ENCODE peak calls at places on chromosomes 6 and 20, in ten cellular contexts. Y is neural crest cell; E is fibroblast of the aortic adventitia; S is cardiac muscle cell; L is omental fat pad; F is activated CD8-positive, alpha-beta T cell treated with anti-CD3 and anti-CD28 coated beads for 36 hours; H is CD14-positive monocyte; C is HFFc6; M is adrenal gland; O is HL-60. Z is an unnamed sample.

GRCh38 chr6:13006578-13007300 is 290.2 kb downstream of the PHACTR1 start:
- DNase-seq in Y (no peak), E (peak), S (peak), L (no peak), F (no peak), H (no peak), C (peak), M (no peak), O (no peak), Z (no peak)

GRCh38 chr6:36351152-36351571 is 14.5 kb upstream of the BNIP5 start:
- DNase-seq in Y (no peak), E (peak), S (peak), L (no peak), F (no peak), H (no peak), C (no peak), M (no peak), O (no peak), Z (no peak)

GRCh38 chr6:128478230-128479047 is 42.0 kb downstream of the PTPRK start:
- DNase-seq in Y (no peak), E (no peak), S (no peak), L (no peak), F (no peak), H (no peak), C (no peak), M (no peak), O (no peak), Z (no peak)

GRCh38 chr6:28791002-28791383 is 132.8 kb downstream of the TRIM27 start:
- DNase-seq in Y (no peak), E (no peak), S (no peak), L (no peak), F (no peak), H (no peak), C (no peak), M (no peak), O (no peak), Z (no peak)

GRCh38 chr6:133644548-133644947 is 244.4 kb upstream of the TCF21 start:
- DNase-seq in Y (no peak), E (no peak), S (peak), L (no peak), F (no peak), H (no peak), C (no peak), M (no peak), O (no peak), Z (no peak)

GRCh38 chr20:50040432-50041237 is 57.9 kb downstream of the SNAI1 start:
- DNase-seq in Y (no peak), E (no peak), S (no peak), L (no peak), F (no peak), H (no peak), C (no peak), M (no peak), O (no peak), Z (no peak)

GRCh38 chr6:75818061-75818855 is 69.2 kb downstream of the MYO6 start:
- DNase-seq in Y (no peak), E (peak), S (no peak), L (no peak), F (no peak), H (no peak), C (peak), M (no peak), O (no peak), Z (no peak)

GRCh38 chr6:126176266-126176665 is 163.6 kb upstream of the CENPW start:
- DNase-seq in Y (no peak), E (peak), S (peak), L (no peak), F (no peak), H (no peak), C (no peak), M (no peak), O (peak), Z (no peak)

GRCh38 chr6:44297063-44298038 is 15.8 kb downstream of the AARS2 start:
- DNase-seq in Y (peak), E (peak), S (peak), L (no peak), F (peak), H (peak), C (no peak), M (peak), O (peak), Z (no peak)

GRCh38 chr6:149264629-149265028 is 52.9 kb upstream of the TAB2 start:
- DNase-seq in Y (no peak), E (no peak), S (no peak), L (no peak), F (peak), H (no peak), C (no peak), M (no peak), O (no peak), Z (no peak)

GRCh38 chr20:63942250-63943006 is 13.8 kb downstream of the UCKL1 start:
- DNase-seq in Y (no peak), E (no peak), S (peak), L (no peak), F (peak), H (no peak), C (no peak), M (peak), O (peak), Z (no peak)

GRCh38 chr20:51574248-51575033 is 31.9 kb upstream of the NFATC2 start:
- DNase-seq in Y (no peak), E (no peak), S (no peak), L (no peak), F (peak), H (no peak), C (no peak), M (no peak), O (no peak), Z (no peak)

GRCh38 chr6:7135755-7136154 is 28.0 kb downstream of the RREB1 start:
- DNase-seq in Y (no peak), E (no peak), S (no peak), L (no peak), F (peak), H (no peak), C (no peak), M (no peak), O (no peak), Z (no peak)

GRCh38 chr20:19932170-19932667 is 84.9 kb upstream of the NAA20 start:
- DNase-seq in Y (no peak), E (peak), S (peak), L (no peak), F (no peak), H (no peak), C (peak), M (peak), O (no peak), Z (no peak)

GRCh38 chr20:57991211-57991841 is 237.1 kb downstream of the ANKRD60 start:
- DNase-seq in Y (no peak), E (peak), S (peak), L (no peak), F (peak), H (no peak), C (peak), M (no peak), O (no peak), Z (no peak)

GRCh38 chr20:58910473-58910872 is 58.0 kb downstream of the GNAS start:
- DNase-seq in Y (no peak), E (no peak), S (no peak), L (no peak), F (no peak), H (no peak), C (no peak), M (no peak), O (no peak), Z (no peak)

GRCh38 chr20:56361888-56362287 is 3.1 kb downstream of the FAM210B start:
- DNase-seq in Y (no peak), E (no peak), S (no peak), L (no peak), F (no peak), H (no peak), C (no peak), M (no peak), O (no peak), Z (no peak)

GRCh38 chr6:139479433-139480222 is 105.2 kb upstream of the CITED2 start:
- DNase-seq in Y (no peak), E (no peak), S (no peak), L (no peak), F (no peak), H (no peak), C (no peak), M (no peak), O (no peak), Z (no peak)

GRCh38 chr20:3714092-3714491 is 1.7 kb upstream of the SIGLEC1 start:
- DNase-seq in Y (no peak), E (no peak), S (no peak), L (no peak), F (no peak), H (peak), C (no peak), M (peak), O (peak), Z (peak)

GRCh38 chr20:63306673-63307537 is 13.9 kb downstream of the COL20A1 start:
- DNase-seq in Y (no peak), E (no peak), S (no peak), L (no peak), F (no peak), H (no peak), C (no peak), M (no peak), O (no peak), Z (no peak)

DNA sequence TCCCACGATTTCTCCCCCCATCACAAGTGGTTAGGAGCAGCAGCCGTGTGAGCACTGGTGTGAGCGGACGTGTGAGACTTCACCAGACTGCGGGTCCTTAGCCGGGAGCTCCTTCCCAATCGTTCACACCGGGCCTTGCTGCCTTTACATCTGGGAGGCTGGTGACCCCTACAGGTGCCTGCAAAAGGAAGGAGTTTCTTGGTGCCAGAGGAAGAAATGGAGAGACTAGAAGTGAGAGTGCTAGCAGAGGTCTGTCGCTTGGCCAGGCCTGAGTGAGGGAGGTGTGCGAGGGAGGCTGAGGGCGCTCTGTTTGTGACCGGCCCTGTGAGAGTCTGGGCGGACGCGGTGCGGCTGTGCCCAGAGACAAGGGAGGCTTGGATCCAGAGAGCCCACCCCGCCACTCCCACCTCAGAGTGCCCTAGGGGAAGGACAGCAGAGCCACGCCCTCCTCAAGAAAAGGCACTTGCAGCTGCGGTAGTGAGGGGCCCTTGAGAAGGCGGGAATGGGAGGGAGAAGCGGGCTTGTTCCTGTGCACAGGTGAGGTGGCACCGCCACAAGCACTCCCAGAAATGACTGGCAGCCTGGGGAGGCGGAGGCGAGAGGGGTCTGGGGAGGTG is 10.0 kb upstream of the ARMC2 start:
- DNase-seq in Y (no peak), E (peak), S (peak), L (no peak), F (no peak), H (no peak), C (no peak), M (no peak), O (no peak), Z (no peak)
- TF ChIP-seq CTCF in Y (no peak), E (peak), S (no peak), L (no peak), F (no peak), H (no peak), C (peak), M (no peak), O (no peak), Z (peak)

GRCh38 chr20:37777556-37777955 is 83.7 kb downstream of the CTNNBL1 start:
- DNase-seq in Y (no peak), E (peak), S (peak), L (no peak), F (no peak), H (no peak), C (no peak), M (no peak), O (no peak), Z (no peak)
- TF ChIP-seq CTCF in Y (no peak), E (no peak), S (no peak), L (no peak), F (no peak), H (no peak), C (no peak), M (no peak), O (no peak), Z (no peak)

GRCh38 chr6:24568687-24569086 is 73.9 kb downstream of the ALDH5A1 start:
- DNase-seq in Y (no peak), E (no peak), S (no peak), L (no peak), F (no peak), H (no peak), C (no peak), M (no peak), O (no peak), Z (no peak)

GRCh38 chr6:24566020-24566752 is 71.4 kb downstream of the ALDH5A1 start:
- DNase-seq in Y (no peak), E (no peak), S (no peak), L (no peak), F (no peak), H (no peak), C (peak), M (no peak), O (no peak), Z (no peak)

GRCh38 chr6:24565196-24565595 is 70.4 kb downstream of the ALDH5A1 start:
- DNase-seq in Y (no peak), E (no peak), S (no peak), L (no peak), F (no peak), H (no peak), C (no peak), M (no peak), O (no peak), Z (no peak)

GRCh38 chr6:24558516-24558915 is 63.7 kb downstream of the ALDH5A1 start:
- DNase-seq in Y (no peak), E (no peak), S (no peak), L (no peak), F (no peak), H (no peak), C (no peak), M (no peak), O (no peak), Z (no peak)

DNA sequence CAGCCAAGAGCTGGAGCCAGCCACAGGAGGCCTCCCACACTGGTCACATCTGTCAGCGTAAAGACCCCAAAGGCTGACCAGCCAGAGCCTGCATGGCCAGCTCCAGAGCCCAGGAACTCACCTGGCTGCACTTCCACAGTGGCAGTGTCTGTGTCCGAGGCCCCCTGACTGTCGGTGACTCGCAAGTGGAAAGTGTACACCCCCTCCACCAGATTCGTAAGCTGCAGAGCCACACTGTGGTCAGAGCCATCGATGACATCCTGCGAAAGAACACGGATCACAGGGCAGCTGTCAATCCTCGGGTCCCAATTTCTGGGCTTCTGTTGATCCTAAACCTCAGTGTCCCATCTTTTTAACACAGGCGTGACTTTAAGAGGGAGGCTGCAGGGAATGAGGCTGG is 69.3 kb downstream of the ALDH5A1 start:
- DNase-seq in Y (no peak), E (no peak), S (no peak), L (no peak), F (no peak), H (no peak), C (no peak), M (no peak), O (no peak), Z (no peak)
- TF ChIP-seq CTCF in Y (no peak), E (no peak), S (no peak), L (no peak), F (no peak), H (no peak), C (no peak), M (no peak), O (no peak), Z (peak)

GRCh38 chr20:2084703-2085102 is 16.9 kb upstream of the STK35 start:
- DNase-seq in Y (no peak), E (peak), S (peak), L (peak), F (no peak), H (peak), C (no peak), M (no peak), O (peak), Z (no peak)

GRCh38 chr20:2089447-2089846 is 12.2 kb upstream of the STK35 start:
- DNase-seq in Y (no peak), E (no peak), S (no peak), L (no peak), F (no peak), H (no peak), C (no peak), M (no peak), O (no peak), Z (no peak)

GRCh38 chr20:2088904-2089303 is 12.7 kb upstream of the STK35 start:
- DNase-seq in Y (no peak), E (no peak), S (no peak), L (no peak), F (no peak), H (no peak), C (no peak), M (no peak), O (no peak), Z (no peak)

GRCh38 chr20:2086980-2087377 is 14.6 kb upstream of the STK35 start:
- DNase-seq in Y (no peak), E (no peak), S (no peak), L (no peak), F (no peak), H (no peak), C (no peak), M (no peak), O (peak), Z (no peak)

GRCh38 chr20:2086177-2086979 is 15.2 kb upstream of the STK35 start:
- DNase-seq in Y (no peak), E (peak), S (peak), L (no peak), F (no peak), H (no peak), C (no peak), M (no peak), O (no peak), Z (no peak)
- TF ChIP-seq CTCF in Y (no peak), E (peak), S (peak), L (no peak), F (no peak), H (no peak), C (peak), M (peak), O (no peak), Z (peak)

DNA sequence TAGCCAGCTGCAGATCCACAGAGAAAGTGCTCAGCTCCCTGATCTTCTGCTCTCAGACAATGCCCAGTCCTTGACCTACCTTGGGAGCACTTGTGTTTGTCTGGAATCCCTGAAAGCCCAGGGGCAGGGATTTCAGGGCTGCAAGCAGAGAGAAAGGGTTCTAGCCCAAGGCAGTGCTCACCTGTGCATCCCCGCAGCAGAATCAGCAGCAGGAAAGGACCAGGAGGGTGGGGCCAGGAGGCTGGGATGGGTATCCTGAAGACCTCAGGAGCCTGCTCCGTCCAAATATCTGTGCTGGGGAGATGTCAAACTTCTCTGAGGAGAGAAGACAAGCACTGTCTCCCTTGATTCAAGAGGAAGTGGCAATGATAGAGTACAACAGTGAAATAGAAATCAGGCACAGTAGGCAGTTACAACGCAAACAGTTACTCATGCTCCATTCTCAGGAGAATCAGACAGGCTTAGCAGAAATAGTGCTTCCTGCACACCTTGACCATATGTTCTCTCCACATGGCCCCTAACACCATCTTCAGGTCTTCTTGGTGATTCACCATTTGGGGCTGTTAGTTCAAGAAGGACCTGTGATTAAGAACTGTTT is 28.7 kb upstream of the SIRPG start:
- DNase-seq in Y (no peak), E (no peak), S (no peak), L (no peak), F (peak), H (no peak), C (no peak), M (no peak), O (no peak), Z (no peak)
- TF ChIP-seq CTCF in Y (no peak), E (no peak), S (no peak), L (no peak), F (no peak), H (no peak), C (no peak), M (no peak), O (no peak), Z (no peak)

Z was measured in chondrocyte.